ENCODE peak calls at places on chromosomes 16 and 17, in six cellular contexts. T is stimulated activated CD8-positive, alpha-beta memory T cell treated with anti-CD3 and anti-CD28 coated beads, Interleukin-12 subunit alpha, Interleukin-12 subunit beta, amount 100 ng/mL, for 1 hour; J is GM20000; G is nephron progenitor cell; P is left cardiac atrium; W is activated CD4-positive, alpha-beta T cell treated with anti-CD3 and anti-CD28 coated beads for 36 hours. C is an unnamed sample.

GRCh38 chr17:29443041-29443440 is 52.9 kb downstream of the TAOK1 start:
- DNase-seq in T (no peak), J (no peak), G (no peak), P (no peak), W (no peak), C (no peak)

GRCh38 chr17:13931752-13932477 is 137.4 kb upstream of the COX10 start:
- DNase-seq in T (no peak), J (no peak), G (no peak), P (peak; percentile 71), W (no peak), C (peak; percentile 22)

GRCh38 chr17:2885751-2886150 is 89.5 kb downstream of the RAP1GAP2 start:
- DNase-seq in T (no peak), J (no peak), G (no peak), P (no peak), W (no peak), C (no peak)

GRCh38 chr16:84617631-84618427 is at the start of gene COTL1:
- DNase-seq in T (peak; percentile 94), J (peak; percentile 97), G (peak; percentile 94), P (peak; percentile 99), W (peak; percentile 98), C (peak; percentile 97)

GRCh38 chr16:70634861-70635260 is 11.5 kb upstream of the IL34 start:
- DNase-seq in T (no peak), J (no peak), G (no peak), P (no peak), W (no peak), C (peak; percentile 45)

GRCh38 chr17:54860617-54861468 is 39.8 kb upstream of the TOM1L1 start:
- DNase-seq in T (no peak), J (no peak), G (no peak), P (no peak), W (no peak), C (no peak)

GRCh38 chr16:83574388-83574787 is 233.4 kb upstream of the HSBP1 start:
- DNase-seq in T (no peak), J (no peak), G (no peak), P (no peak), W (no peak), C (no peak)

GRCh38 chr16:67841816-67842508 is at the start of gene THAP11:
- DNase-seq in T (peak; percentile 90), J (peak; percentile 93), G (peak; percentile 96), P (peak; percentile 94), W (peak; percentile 97), C (peak; percentile 81)

GRCh38 chr16:89489731-89490385 is 503 bp downstream of the ANKRD11 start:
- DNase-seq in T (no peak), J (no peak), G (peak; percentile 48), P (no peak), W (no peak), C (no peak)

GRCh38 chr16:25988089-25988488 is 296.3 kb downstream of the HS3ST4 start:
- DNase-seq in T (no peak), J (no peak), G (no peak), P (no peak), W (no peak), C (no peak)

GRCh38 chr17:42361781-42362186 is 26.5 kb downstream of the STAT3 start:
- DNase-seq in T (peak; percentile 19), J (no peak), G (no peak), P (no peak), W (peak; percentile 77), C (no peak)

GRCh38 chr16:48153689-48154265 is 2.0 kb downstream of the ABCC12 start:
- DNase-seq in T (no peak), J (no peak), G (no peak), P (no peak), W (no peak), C (no peak)

GRCh38 chr16:82761858-82762257 is 135.1 kb downstream of the CDH13 start:
- DNase-seq in T (no peak), J (no peak), G (no peak), P (no peak), W (no peak), C (no peak)

GRCh38 chr16:79066621-79067020 is 533.9 kb downstream of the MAF start:
- DNase-seq in T (no peak), J (no peak), G (no peak), P (no peak), W (no peak), C (no peak)

GRCh38 chr16:1613728-1614225 is 1.6 kb downstream of the CRAMP1 start:
- DNase-seq in T (no peak), J (peak; percentile 63), G (peak; percentile 44), P (no peak), W (peak; percentile 47), C (no peak)

GRCh38 chr17:21705021-21705601 is 12.8 kb downstream of the KCNJ18 start:
- DNase-seq in T (no peak), J (no peak), G (no peak), P (no peak), W (no peak), C (no peak)

GRCh38 chr16:86061318-86061695 is 162.3 kb downstream of the IRF8 start:
- DNase-seq in T (no peak), J (no peak), G (no peak), P (no peak), W (no peak), C (no peak)

GRCh38 chr17:208429-208828 is 27.0 kb upstream of the DOC2B start:
- DNase-seq in T (no peak), J (no peak), G (no peak), P (peak; percentile 11), W (no peak), C (no peak)

GRCh38 chr17:39753514-39754160 is 15.9 kb downstream of the GRB7 start:
- DNase-seq in T (peak; percentile 54), J (peak; percentile 87), G (peak; percentile 64), P (peak; percentile 73), W (peak; percentile 77), C (no peak)

GRCh38 chr16:84489141-84489540 is 15.3 kb downstream of the MEAK7 start:
- DNase-seq in T (no peak), J (no peak), G (no peak), P (no peak), W (no peak), C (no peak)

GRCh38 chr17:45128331-45128730 is 4.0 kb downstream of the PLCD3 start:
- DNase-seq in T (no peak), J (no peak), G (no peak), P (no peak), W (no peak), C (no peak)

GRCh38 chr17:58250344-58251011 is 12.1 kb downstream of the LPO start:
- DNase-seq in T (no peak), J (no peak), G (no peak), P (no peak), W (no peak), C (no peak)

GRCh38 chr17:61251939-61252865 is 147.4 kb upstream of the TBX2 start:
- DNase-seq in T (peak; percentile 0), J (no peak), G (no peak), P (peak; percentile 94), W (no peak), C (no peak)

GRCh38 chr17:7839199-7839889 is 5.3 kb downstream of the KDM6B start:
- DNase-seq in T (no peak), J (no peak), G (no peak), P (no peak), W (no peak), C (no peak)

GRCh38 chr16:9793623-9794022 is 388.6 kb downstream of the GRIN2A start:
- DNase-seq in T (no peak), J (no peak), G (no peak), P (no peak), W (no peak), C (no peak)

GRCh38 chr16:88948781-88949490 is 28.1 kb downstream of the CBFA2T3 start:
- DNase-seq in T (no peak), J (no peak), G (no peak), P (no peak), W (no peak), C (no peak)

GRCh38 chr17:77405867-77406513 is 265.2 kb downstream of the SEC14L1 start:
- DNase-seq in T (no peak), J (no peak), G (no peak), P (no peak), W (peak; percentile 33), C (no peak)

GRCh38 chr16:67767953-67768352 is 38.4 kb downstream of the RANBP10 start:
- DNase-seq in T (no peak), J (no peak), G (no peak), P (no peak), W (no peak), C (peak; percentile 26)

GRCh38 chr16:81676571-81677374 is 102.3 kb upstream of the PLCG2 start:
- DNase-seq in T (no peak), J (no peak), G (no peak), P (no peak), W (no peak), C (no peak)

GRCh38 chr16:84648595-84649510 is 542 bp downstream of the KLHL36 start:
- DNase-seq in T (peak; percentile 15), J (peak; percentile 91), G (peak; percentile 68), P (peak; percentile 52), W (peak; percentile 63), C (no peak)

GRCh38 chr17:40307001-40307690 is 1.8 kb upstream of the RARA start:
- DNase-seq in T (no peak), J (no peak), G (no peak), P (no peak), W (peak; percentile 37), C (peak; percentile 52)

GRCh38 chr17:55225237-55225636 is 39.5 kb upstream of the HLF start:
- DNase-seq in T (no peak), J (no peak), G (no peak), P (no peak), W (no peak), C (no peak)

GRCh38 chr17:17109231-17109630 is 67.0 kb downstream of the MPRIP start:
- DNase-seq in T (no peak), J (no peak), G (no peak), P (peak; percentile 10), W (no peak), C (no peak)

GRCh38 chr17:37488009-37488604 is 1.6 kb upstream of the DUSP14 start:
- DNase-seq in T (no peak), J (no peak), G (no peak), P (no peak), W (no peak), C (peak; percentile 92)

GRCh38 chr17:1644493-1645206 is 882 bp downstream of the SCARF1 start:
- DNase-seq in T (no peak), J (peak; percentile 83), G (no peak), P (no peak), W (peak; percentile 68), C (peak; percentile 60)

GRCh38 chr16:79380990-79381389 is 219.5 kb downstream of the MAF start:
- DNase-seq in T (no peak), J (no peak), G (no peak), P (no peak), W (no peak), C (no peak)

GRCh38 chr16:50021509-50021908 is 3.5 kb upstream of the CNEP1R1 start:
- DNase-seq in T (no peak), J (no peak), G (no peak), P (no peak), W (peak; percentile 22), C (no peak)

GRCh38 chr17:40779181-40779909 is 3.0 kb downstream of the KRT27 start:
- DNase-seq in T (no peak), J (no peak), G (no peak), P (no peak), W (peak; percentile 61), C (no peak)

GRCh38 chr16:1108299-1109252 is 12.5 kb upstream of the C1QTNF8 start:
- DNase-seq in T (no peak), J (no peak), G (no peak), P (peak; percentile 48), W (no peak), C (peak; percentile 66)